ENCODE peak calls at places on chromosomes 11 and 22, in six cellular contexts. One of them, this sample, is unnamed.

GRCh38 chr11:116890193-116890592 is 52.8 kb upstream of the APOA1 start:
- DNase-seq in NCI-H1092 treated with DMSO at 0.1 percent for 48 hours: no peak
- DNase-seq in retinal pigment epithelial cell: no peak
- DNase-seq in anterior cingulate cortex: no peak
- DNase-seq in activated CD4-positive, CD25-positive, alpha-beta regulatory T cell treated with anti-CD3 and anti-CD28 coated beads, Interleukin-2, amount 50 U/mL, for 16 hours: no peak
- DNase-seq in AG04450: no peak
- DNase-seq in this sample: peak

GRCh38 chr11:128716661-128717210 is 22.9 kb downstream of the FLI1 start:
- DNase-seq in NCI-H1092 treated with DMSO at 0.1 percent for 48 hours: no peak
- DNase-seq in retinal pigment epithelial cell: peak
- DNase-seq in anterior cingulate cortex: no peak
- DNase-seq in activated CD4-positive, CD25-positive, alpha-beta regulatory T cell treated with anti-CD3 and anti-CD28 coated beads, Interleukin-2, amount 50 U/mL, for 16 hours: no peak
- DNase-seq in AG04450: no peak
- DNase-seq in this sample: no peak

GRCh38 chr11:111086058-111086457 is 159.5 kb upstream of the POU2AF2 start:
- DNase-seq in NCI-H1092 treated with DMSO at 0.1 percent for 48 hours: peak
- DNase-seq in activated CD4-positive, CD25-positive, alpha-beta regulatory T cell treated with anti-CD3 and anti-CD28 coated beads, Interleukin-2, amount 50 U/mL, for 16 hours: no peak
- DNase-seq in retinal pigment epithelial cell: no peak
- DNase-seq in AG04450: no peak
- DNase-seq in anterior cingulate cortex: no peak
- DNase-seq in this sample: no peak

GRCh38 chr11:125110996-125111340 is 458 bp downstream of the TMEM218 start:
- DNase-seq in anterior cingulate cortex: no peak
- DNase-seq in retinal pigment epithelial cell: peak
- DNase-seq in activated CD4-positive, CD25-positive, alpha-beta regulatory T cell treated with anti-CD3 and anti-CD28 coated beads, Interleukin-2, amount 50 U/mL, for 16 hours: no peak
- DNase-seq in AG04450: no peak
- DNase-seq in NCI-H1092 treated with DMSO at 0.1 percent for 48 hours: no peak
- DNase-seq in this sample: no peak

GRCh38 chr22:47865626-47866025 is 1103.2 kb downstream of the TBC1D22A start:
- DNase-seq in retinal pigment epithelial cell: no peak
- DNase-seq in NCI-H1092 treated with DMSO at 0.1 percent for 48 hours: no peak
- DNase-seq in AG04450: no peak
- DNase-seq in anterior cingulate cortex: no peak
- DNase-seq in activated CD4-positive, CD25-positive, alpha-beta regulatory T cell treated with anti-CD3 and anti-CD28 coated beads, Interleukin-2, amount 50 U/mL, for 16 hours: no peak
- DNase-seq in this sample: no peak

GRCh38 chr11:108093128-108093904 is 28.1 kb upstream of the ACAT1 start:
- DNase-seq in activated CD4-positive, CD25-positive, alpha-beta regulatory T cell treated with anti-CD3 and anti-CD28 coated beads, Interleukin-2, amount 50 U/mL, for 16 hours: no peak
- DNase-seq in NCI-H1092 treated with DMSO at 0.1 percent for 48 hours: no peak
- DNase-seq in AG04450: peak
- DNase-seq in retinal pigment epithelial cell: no peak
- DNase-seq in anterior cingulate cortex: no peak
- DNase-seq in this sample: no peak

GRCh38 chr11:81159900-81160299 is 1573.8 kb downstream of the FAM181B start:
- DNase-seq in retinal pigment epithelial cell: no peak
- DNase-seq in activated CD4-positive, CD25-positive, alpha-beta regulatory T cell treated with anti-CD3 and anti-CD28 coated beads, Interleukin-2, amount 50 U/mL, for 16 hours: no peak
- DNase-seq in AG04450: no peak
- DNase-seq in NCI-H1092 treated with DMSO at 0.1 percent for 48 hours: no peak
- DNase-seq in anterior cingulate cortex: no peak
- DNase-seq in this sample: no peak

GRCh38 chr11:4134844-4135243 is 40.2 kb downstream of the RRM1 start:
- DNase-seq in NCI-H1092 treated with DMSO at 0.1 percent for 48 hours: no peak
- DNase-seq in retinal pigment epithelial cell: peak
- DNase-seq in activated CD4-positive, CD25-positive, alpha-beta regulatory T cell treated with anti-CD3 and anti-CD28 coated beads, Interleukin-2, amount 50 U/mL, for 16 hours: no peak
- DNase-seq in anterior cingulate cortex: no peak
- DNase-seq in AG04450: peak
- DNase-seq in this sample: no peak

GRCh38 chr11:122172352-122173073 is 56.5 kb upstream of the BLID start:
- DNase-seq in NCI-H1092 treated with DMSO at 0.1 percent for 48 hours: no peak
- DNase-seq in activated CD4-positive, CD25-positive, alpha-beta regulatory T cell treated with anti-CD3 and anti-CD28 coated beads, Interleukin-2, amount 50 U/mL, for 16 hours: no peak
- DNase-seq in retinal pigment epithelial cell: no peak
- DNase-seq in anterior cingulate cortex: no peak
- DNase-seq in AG04450: peak
- DNase-seq in this sample: no peak

GRCh38 chr22:42330953-42331525 is 60.6 kb upstream of the TCF20 start:
- DNase-seq in AG04450: no peak
- DNase-seq in activated CD4-positive, CD25-positive, alpha-beta regulatory T cell treated with anti-CD3 and anti-CD28 coated beads, Interleukin-2, amount 50 U/mL, for 16 hours: no peak
- DNase-seq in retinal pigment epithelial cell: no peak
- DNase-seq in anterior cingulate cortex: no peak
- DNase-seq in NCI-H1092 treated with DMSO at 0.1 percent for 48 hours: peak
- DNase-seq in this sample: no peak

GRCh38 chr22:23202812-23203451 is 22.6 kb downstream of the BCR start:
- DNase-seq in anterior cingulate cortex: no peak
- DNase-seq in activated CD4-positive, CD25-positive, alpha-beta regulatory T cell treated with anti-CD3 and anti-CD28 coated beads, Interleukin-2, amount 50 U/mL, for 16 hours: no peak
- DNase-seq in NCI-H1092 treated with DMSO at 0.1 percent for 48 hours: no peak
- DNase-seq in retinal pigment epithelial cell: no peak
- DNase-seq in AG04450: no peak
- DNase-seq in this sample: no peak

GRCh38 chr11:26905368-26905767 is 88.5 kb upstream of the FIBIN start:
- DNase-seq in activated CD4-positive, CD25-positive, alpha-beta regulatory T cell treated with anti-CD3 and anti-CD28 coated beads, Interleukin-2, amount 50 U/mL, for 16 hours: no peak
- DNase-seq in NCI-H1092 treated with DMSO at 0.1 percent for 48 hours: no peak
- DNase-seq in retinal pigment epithelial cell: peak
- DNase-seq in anterior cingulate cortex: no peak
- DNase-seq in AG04450: no peak
- DNase-seq in this sample: no peak

GRCh38 chr22:46652081-46652929 is 32.1 kb downstream of the GRAMD4 start:
- DNase-seq in AG04450: no peak
- DNase-seq in retinal pigment epithelial cell: no peak
- DNase-seq in NCI-H1092 treated with DMSO at 0.1 percent for 48 hours: no peak
- DNase-seq in anterior cingulate cortex: no peak
- DNase-seq in activated CD4-positive, CD25-positive, alpha-beta regulatory T cell treated with anti-CD3 and anti-CD28 coated beads, Interleukin-2, amount 50 U/mL, for 16 hours: no peak
- DNase-seq in this sample: no peak

GRCh38 chr11:127564803-127565202 is 564.2 kb upstream of the KIRREL3 start:
- DNase-seq in NCI-H1092 treated with DMSO at 0.1 percent for 48 hours: no peak
- DNase-seq in retinal pigment epithelial cell: peak
- DNase-seq in activated CD4-positive, CD25-positive, alpha-beta regulatory T cell treated with anti-CD3 and anti-CD28 coated beads, Interleukin-2, amount 50 U/mL, for 16 hours: no peak
- DNase-seq in AG04450: no peak
- DNase-seq in anterior cingulate cortex: no peak
- DNase-seq in this sample: no peak

GRCh38 chr11:10592331-10592730 is 23.9 kb upstream of the LYVE1 start:
- DNase-seq in retinal pigment epithelial cell: peak
- DNase-seq in NCI-H1092 treated with DMSO at 0.1 percent for 48 hours: no peak
- DNase-seq in anterior cingulate cortex: no peak
- DNase-seq in AG04450: peak
- DNase-seq in activated CD4-positive, CD25-positive, alpha-beta regulatory T cell treated with anti-CD3 and anti-CD28 coated beads, Interleukin-2, amount 50 U/mL, for 16 hours: no peak
- DNase-seq in this sample: no peak

GRCh38 chr22:22002526-22003055 is 20.0 kb upstream of the TOP3B start:
- DNase-seq in retinal pigment epithelial cell: no peak
- DNase-seq in NCI-H1092 treated with DMSO at 0.1 percent for 48 hours: no peak
- DNase-seq in activated CD4-positive, CD25-positive, alpha-beta regulatory T cell treated with anti-CD3 and anti-CD28 coated beads, Interleukin-2, amount 50 U/mL, for 16 hours: no peak
- DNase-seq in AG04450: no peak
- DNase-seq in anterior cingulate cortex: no peak
- DNase-seq in this sample: no peak

GRCh38 chr11:130585545-130585944 is 137.1 kb downstream of the ADAMTS15 start:
- DNase-seq in retinal pigment epithelial cell: no peak
- DNase-seq in anterior cingulate cortex: no peak
- DNase-seq in AG04450: no peak
- DNase-seq in activated CD4-positive, CD25-positive, alpha-beta regulatory T cell treated with anti-CD3 and anti-CD28 coated beads, Interleukin-2, amount 50 U/mL, for 16 hours: no peak
- DNase-seq in NCI-H1092 treated with DMSO at 0.1 percent for 48 hours: no peak
- DNase-seq in this sample: no peak

GRCh38 chr11:129639300-129639699 is 176.3 kb upstream of the TMEM45B start:
- DNase-seq in NCI-H1092 treated with DMSO at 0.1 percent for 48 hours: no peak
- DNase-seq in anterior cingulate cortex: no peak
- DNase-seq in AG04450: peak
- DNase-seq in retinal pigment epithelial cell: peak
- DNase-seq in activated CD4-positive, CD25-positive, alpha-beta regulatory T cell treated with anti-CD3 and anti-CD28 coated beads, Interleukin-2, amount 50 U/mL, for 16 hours: no peak
- DNase-seq in this sample: peak

GRCh38 chr22:44597616-44598015 is 99.6 kb upstream of the RTL6 start:
- DNase-seq in anterior cingulate cortex: peak
- DNase-seq in retinal pigment epithelial cell: no peak
- DNase-seq in NCI-H1092 treated with DMSO at 0.1 percent for 48 hours: peak
- DNase-seq in activated CD4-positive, CD25-positive, alpha-beta regulatory T cell treated with anti-CD3 and anti-CD28 coated beads, Interleukin-2, amount 50 U/mL, for 16 hours: no peak
- DNase-seq in AG04450: peak
- DNase-seq in this sample: peak

GRCh38 chr11:43376594-43376993 is 17.9 kb downstream of the TTC17 start:
- DNase-seq in activated CD4-positive, CD25-positive, alpha-beta regulatory T cell treated with anti-CD3 and anti-CD28 coated beads, Interleukin-2, amount 50 U/mL, for 16 hours: no peak
- DNase-seq in retinal pigment epithelial cell: no peak
- DNase-seq in AG04450: peak
- DNase-seq in NCI-H1092 treated with DMSO at 0.1 percent for 48 hours: no peak
- DNase-seq in anterior cingulate cortex: no peak
- DNase-seq in this sample: no peak

GRCh38 chr11:115996125-115996807 is 492.1 kb upstream of the CADM1 start:
- DNase-seq in activated CD4-positive, CD25-positive, alpha-beta regulatory T cell treated with anti-CD3 and anti-CD28 coated beads, Interleukin-2, amount 50 U/mL, for 16 hours: no peak
- DNase-seq in AG04450: no peak
- DNase-seq in NCI-H1092 treated with DMSO at 0.1 percent for 48 hours: no peak
- DNase-seq in retinal pigment epithelial cell: no peak
- DNase-seq in anterior cingulate cortex: no peak
- DNase-seq in this sample: no peak

GRCh38 chr11:46119352-46120216 is 1.7 kb downstream of the PHF21A start:
- DNase-seq in retinal pigment epithelial cell: no peak
- DNase-seq in AG04450: no peak
- DNase-seq in anterior cingulate cortex: peak
- DNase-seq in activated CD4-positive, CD25-positive, alpha-beta regulatory T cell treated with anti-CD3 and anti-CD28 coated beads, Interleukin-2, amount 50 U/mL, for 16 hours: no peak
- DNase-seq in NCI-H1092 treated with DMSO at 0.1 percent for 48 hours: peak
- DNase-seq in this sample: peak

GRCh38 chr22:19213496-19214473 is 35.2 kb upstream of the SLC25A1 start:
- DNase-seq in AG04450: peak
- DNase-seq in activated CD4-positive, CD25-positive, alpha-beta regulatory T cell treated with anti-CD3 and anti-CD28 coated beads, Interleukin-2, amount 50 U/mL, for 16 hours: no peak
- DNase-seq in NCI-H1092 treated with DMSO at 0.1 percent for 48 hours: no peak
- DNase-seq in anterior cingulate cortex: no peak
- DNase-seq in retinal pigment epithelial cell: no peak
- DNase-seq in this sample: no peak

GRCh38 chr11:35747638-35748037 is 85.1 kb downstream of the TRIM44 start:
- DNase-seq in activated CD4-positive, CD25-positive, alpha-beta regulatory T cell treated with anti-CD3 and anti-CD28 coated beads, Interleukin-2, amount 50 U/mL, for 16 hours: no peak
- DNase-seq in anterior cingulate cortex: peak
- DNase-seq in AG04450: no peak
- DNase-seq in retinal pigment epithelial cell: no peak
- DNase-seq in NCI-H1092 treated with DMSO at 0.1 percent for 48 hours: peak
- DNase-seq in this sample: no peak

GRCh38 chr11:19805346-19805745 is 92.7 kb downstream of the NAV2 start:
- DNase-seq in activated CD4-positive, CD25-positive, alpha-beta regulatory T cell treated with anti-CD3 and anti-CD28 coated beads, Interleukin-2, amount 50 U/mL, for 16 hours: no peak
- DNase-seq in NCI-H1092 treated with DMSO at 0.1 percent for 48 hours: no peak
- DNase-seq in anterior cingulate cortex: no peak
- DNase-seq in retinal pigment epithelial cell: no peak
- DNase-seq in AG04450: no peak
- DNase-seq in this sample: no peak

GRCh38 chr11:13289081-13289480 is 11.5 kb downstream of the BMAL1 start:
- DNase-seq in retinal pigment epithelial cell: no peak
- DNase-seq in NCI-H1092 treated with DMSO at 0.1 percent for 48 hours: peak
- DNase-seq in activated CD4-positive, CD25-positive, alpha-beta regulatory T cell treated with anti-CD3 and anti-CD28 coated beads, Interleukin-2, amount 50 U/mL, for 16 hours: no peak
- DNase-seq in anterior cingulate cortex: no peak
- DNase-seq in AG04450: no peak
- DNase-seq in this sample: no peak

GRCh38 chr11:38356255-38356654 is 1758.2 kb upstream of the RAG2 start:
- DNase-seq in activated CD4-positive, CD25-positive, alpha-beta regulatory T cell treated with anti-CD3 and anti-CD28 coated beads, Interleukin-2, amount 50 U/mL, for 16 hours: no peak
- DNase-seq in NCI-H1092 treated with DMSO at 0.1 percent for 48 hours: no peak
- DNase-seq in anterior cingulate cortex: no peak
- DNase-seq in AG04450: no peak
- DNase-seq in retinal pigment epithelial cell: no peak
- DNase-seq in this sample: no peak

GRCh38 chr11:94526645-94527438 is 14.6 kb downstream of the C11orf97 start:
- DNase-seq in retinal pigment epithelial cell: no peak
- DNase-seq in activated CD4-positive, CD25-positive, alpha-beta regulatory T cell treated with anti-CD3 and anti-CD28 coated beads, Interleukin-2, amount 50 U/mL, for 16 hours: no peak
- DNase-seq in AG04450: no peak
- DNase-seq in NCI-H1092 treated with DMSO at 0.1 percent for 48 hours: no peak
- DNase-seq in anterior cingulate cortex: no peak
- DNase-seq in this sample: no peak

GRCh38 chr11:82843057-82843795 is 57.0 kb downstream of the PRCP start:
- DNase-seq in activated CD4-positive, CD25-positive, alpha-beta regulatory T cell treated with anti-CD3 and anti-CD28 coated beads, Interleukin-2, amount 50 U/mL, for 16 hours: no peak
- DNase-seq in anterior cingulate cortex: no peak
- DNase-seq in AG04450: no peak
- DNase-seq in NCI-H1092 treated with DMSO at 0.1 percent for 48 hours: no peak
- DNase-seq in retinal pigment epithelial cell: no peak
- DNase-seq in this sample: no peak

GRCh38 chr11:70542811-70543210 is 144.5 kb downstream of the CTTN start:
- DNase-seq in retinal pigment epithelial cell: no peak
- DNase-seq in NCI-H1092 treated with DMSO at 0.1 percent for 48 hours: no peak
- DNase-seq in anterior cingulate cortex: no peak
- DNase-seq in activated CD4-positive, CD25-positive, alpha-beta regulatory T cell treated with anti-CD3 and anti-CD28 coated beads, Interleukin-2, amount 50 U/mL, for 16 hours: no peak
- DNase-seq in AG04450: no peak
- DNase-seq in this sample: no peak

GRCh38 chr11:71086687-71087258 is 165.6 kb downstream of the SHANK2 start:
- DNase-seq in NCI-H1092 treated with DMSO at 0.1 percent for 48 hours: peak
- DNase-seq in AG04450: no peak
- DNase-seq in anterior cingulate cortex: peak
- DNase-seq in activated CD4-positive, CD25-positive, alpha-beta regulatory T cell treated with anti-CD3 and anti-CD28 coated beads, Interleukin-2, amount 50 U/mL, for 16 hours: no peak
- DNase-seq in retinal pigment epithelial cell: peak
- DNase-seq in this sample: peak

GRCh38 chr11:118274184-118274583 is 10.1 kb upstream of the MPZL2 start:
- DNase-seq in activated CD4-positive, CD25-positive, alpha-beta regulatory T cell treated with anti-CD3 and anti-CD28 coated beads, Interleukin-2, amount 50 U/mL, for 16 hours: no peak
- DNase-seq in anterior cingulate cortex: no peak
- DNase-seq in NCI-H1092 treated with DMSO at 0.1 percent for 48 hours: no peak
- DNase-seq in AG04450: no peak
- DNase-seq in retinal pigment epithelial cell: no peak
- DNase-seq in this sample: no peak

GRCh38 chr11:12792018-12792417 is 117.8 kb downstream of the TEAD1 start:
- DNase-seq in anterior cingulate cortex: no peak
- DNase-seq in retinal pigment epithelial cell: no peak
- DNase-seq in AG04450: no peak
- DNase-seq in activated CD4-positive, CD25-positive, alpha-beta regulatory T cell treated with anti-CD3 and anti-CD28 coated beads, Interleukin-2, amount 50 U/mL, for 16 hours: no peak
- DNase-seq in NCI-H1092 treated with DMSO at 0.1 percent for 48 hours: no peak
- DNase-seq in this sample: no peak

GRCh38 chr11:96303067-96303466 is 39.9 kb downstream of the MAML2 start:
- DNase-seq in NCI-H1092 treated with DMSO at 0.1 percent for 48 hours: no peak
- DNase-seq in AG04450: no peak
- DNase-seq in activated CD4-positive, CD25-positive, alpha-beta regulatory T cell treated with anti-CD3 and anti-CD28 coated beads, Interleukin-2, amount 50 U/mL, for 16 hours: no peak
- DNase-seq in anterior cingulate cortex: no peak
- DNase-seq in retinal pigment epithelial cell: no peak
- DNase-seq in this sample: no peak

GRCh38 chr22:23149743-23150238 is 4.5 kb downstream of the RAB36 start:
- DNase-seq in NCI-H1092 treated with DMSO at 0.1 percent for 48 hours: no peak
- DNase-seq in AG04450: no peak
- DNase-seq in retinal pigment epithelial cell: no peak
- DNase-seq in anterior cingulate cortex: no peak
- DNase-seq in activated CD4-positive, CD25-positive, alpha-beta regulatory T cell treated with anti-CD3 and anti-CD28 coated beads, Interleukin-2, amount 50 U/mL, for 16 hours: no peak
- DNase-seq in this sample: no peak

GRCh38 chr11:56910785-56911184 is 77.9 kb upstream of the OR5AK2 start:
- DNase-seq in AG04450: no peak
- DNase-seq in anterior cingulate cortex: peak
- DNase-seq in NCI-H1092 treated with DMSO at 0.1 percent for 48 hours: no peak
- DNase-seq in activated CD4-positive, CD25-positive, alpha-beta regulatory T cell treated with anti-CD3 and anti-CD28 coated beads, Interleukin-2, amount 50 U/mL, for 16 hours: no peak
- DNase-seq in retinal pigment epithelial cell: no peak
- DNase-seq in this sample: no peak

GRCh38 chr22:49046546-49047305 is 780.9 kb downstream of the BRD1 start:
- DNase-seq in retinal pigment epithelial cell: no peak
- DNase-seq in NCI-H1092 treated with DMSO at 0.1 percent for 48 hours: peak
- DNase-seq in activated CD4-positive, CD25-positive, alpha-beta regulatory T cell treated with anti-CD3 and anti-CD28 coated beads, Interleukin-2, amount 50 U/mL, for 16 hours: no peak
- DNase-seq in anterior cingulate cortex: peak
- DNase-seq in AG04450: no peak
- DNase-seq in this sample: peak

This sample was measured in NCI-H2029 treated with DMSO at 0.1 percent for 48 hours.